ENCODE peak calls at places on chromosomes 2 and 18, in ten cellular contexts. S, C, Q, D, G, L, J, V, E and Y are unnamed samples.

GRCh38 chr2:161992526-161992925 is 81.5 kb downstream of the DPP4 start:
- DNase-seq in S (no peak), C (no peak), Q (no peak), D (no peak), G (no peak), L (no peak), J (no peak), V (no peak), E (no peak), Y (no peak)

GRCh38 chr2:159714586-159714930 is 2.3 kb downstream of the MARCHF7 start:
- DNase-seq in S (no peak), C (no peak), Q (no peak), D (no peak), G (no peak), L (no peak), J (no peak), V (no peak), E (no peak), Y (no peak)

GRCh38 chr18:49227456-49227855 is 233.0 kb downstream of the DYM start:
- DNase-seq in S (no peak), C (no peak), Q (no peak), D (no peak), G (no peak), L (no peak), J (no peak), V (no peak), E (no peak), Y (no peak)

GRCh38 chr18:61322265-61322873 is 10.9 kb upstream of the CDH20 start:
- DNase-seq in S (peak), C (peak), Q (no peak), D (peak), G (peak), L (peak), J (no peak), V (peak), E (peak), Y (no peak)

GRCh38 chr2:168964251-168964807 is 63.2 kb downstream of the G6PC2 start:
- DNase-seq in S (no peak), C (no peak), Q (no peak), D (peak), G (no peak), L (no peak), J (no peak), V (no peak), E (no peak), Y (no peak)

GRCh38 chr2:23385351-23385747 is 370 bp downstream of the KLHL29 start:
- DNase-seq in S (peak), C (peak), Q (no peak), D (peak), G (peak), L (peak), J (peak), V (peak), E (peak), Y (no peak)

GRCh38 chr2:96547751-96548161 is 11.2 kb downstream of the ARID5A start:
- DNase-seq in S (no peak), C (no peak), Q (peak), D (no peak), G (peak), L (no peak), J (no peak), V (no peak), E (no peak), Y (peak)

GRCh38 chr2:239930871-239931771 is 94.0 kb downstream of the NDUFA10 start:
- DNase-seq in S (no peak), C (no peak), Q (no peak), D (no peak), G (no peak), L (no peak), J (peak), V (no peak), E (no peak), Y (peak)

GRCh38 chr2:236496311-236496710 is 73.3 kb upstream of the ACKR3 start:
- DNase-seq in S (no peak), C (no peak), Q (no peak), D (no peak), G (no peak), L (no peak), J (peak), V (no peak), E (no peak), Y (no peak)

GRCh38 chr2:160908157-160908556 is 252.1 kb upstream of the TANK start:
- DNase-seq in S (no peak), C (no peak), Q (no peak), D (no peak), G (no peak), L (no peak), J (no peak), V (no peak), E (no peak), Y (no peak)

GRCh38 chr2:160912276-160912675 is 248.0 kb upstream of the TANK start:
- DNase-seq in S (no peak), C (no peak), Q (no peak), D (no peak), G (no peak), L (no peak), J (no peak), V (no peak), E (no peak), Y (no peak)

GRCh38 chr2:160911258-160911657 is 249.0 kb upstream of the TANK start:
- DNase-seq in S (no peak), C (no peak), Q (no peak), D (no peak), G (no peak), L (no peak), J (no peak), V (no peak), E (no peak), Y (no peak)

GRCh38 chr2:160910681-160911080 is 249.5 kb upstream of the TANK start:
- DNase-seq in S (peak), C (no peak), Q (peak), D (no peak), G (peak), L (no peak), J (no peak), V (no peak), E (no peak), Y (no peak)

GRCh38 chr2:160909781-160910242 is 250.4 kb upstream of the TANK start:
- DNase-seq in S (no peak), C (no peak), Q (no peak), D (no peak), G (peak), L (no peak), J (no peak), V (no peak), E (no peak), Y (no peak)
- TF ChIP-seq CTCF in S (no peak), C (no peak), Q (no peak), D (no peak), G (no peak), L (no peak), J (no peak), V (no peak), E (no peak), Y (peak)

DNA sequence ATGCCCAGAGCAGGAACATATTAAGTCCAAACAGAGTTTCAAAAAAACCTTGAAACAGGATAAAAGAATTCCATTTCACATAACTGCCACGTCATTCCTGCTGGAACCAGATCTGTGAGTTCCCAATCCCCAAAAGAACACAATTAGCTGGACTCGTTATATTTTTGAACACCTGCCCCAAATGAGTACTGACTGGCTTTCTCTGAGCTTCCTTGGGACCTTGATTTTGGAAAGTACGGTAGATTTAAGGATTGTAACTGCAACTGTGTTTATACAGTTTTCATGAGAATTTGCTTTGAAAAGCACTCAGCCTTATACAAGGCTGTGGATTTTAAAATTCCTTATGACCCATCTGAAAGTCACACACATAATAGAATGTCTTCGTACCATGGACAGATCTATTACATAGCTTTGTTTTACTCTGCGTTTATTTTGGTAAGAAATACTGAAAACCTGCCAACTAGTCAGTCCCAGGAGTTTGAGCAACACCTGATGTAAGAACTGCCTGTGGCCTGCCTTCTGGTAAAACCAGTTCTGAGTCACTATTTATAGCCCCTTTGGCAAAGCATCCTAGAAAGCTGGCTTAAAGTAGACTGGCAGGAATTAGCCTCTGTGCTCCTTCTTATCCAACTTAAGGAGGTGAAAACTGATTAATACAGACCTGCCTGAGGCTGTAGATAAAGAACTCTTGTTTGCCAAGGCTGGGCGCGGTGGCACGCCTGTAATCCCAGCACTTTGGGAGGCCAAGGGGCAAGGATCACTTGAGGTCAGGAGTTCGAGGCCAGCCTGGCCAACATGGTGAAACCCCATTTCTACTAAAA is 48.1 kb downstream of the MERTK start:
- DNase-seq in S (peak), C (no peak), Q (peak), D (peak), G (peak), L (no peak), J (no peak), V (no peak), E (no peak), Y (no peak)
- TF ChIP-seq CTCF in S (no peak), C (no peak), Q (no peak), D (no peak), G (no peak), L (no peak), J (no peak), V (no peak), E (no peak), Y (no peak)

GRCh38 chr2:88903744-88904353 is 212.4 kb downstream of the RPIA start:
- DNase-seq in S (peak), C (no peak), Q (no peak), D (no peak), G (peak), L (no peak), J (no peak), V (no peak), E (no peak), Y (no peak)
- TF ChIP-seq CTCF in S (peak), C (peak), Q (peak), D (peak), G (peak), L (peak), J (peak), V (peak), E (no peak), Y (peak)

GRCh38 chr18:67864677-67865340 is 348.3 kb upstream of the DSEL start:
- DNase-seq in S (peak), C (no peak), Q (peak), D (no peak), G (peak), L (no peak), J (no peak), V (no peak), E (no peak), Y (no peak)
- TF ChIP-seq CTCF in S (no peak), C (no peak), Q (peak), D (no peak), G (no peak), L (no peak), J (no peak), V (no peak), E (no peak), Y (peak)

GRCh38 chr2:95203911-95204310 is 3.4 kb upstream of the ZNF892 start:
- DNase-seq in S (no peak), C (no peak), Q (no peak), D (no peak), G (no peak), L (no peak), J (no peak), V (no peak), E (no peak), Y (no peak)
- TF ChIP-seq CTCF in S (no peak), C (no peak), Q (no peak), D (no peak), G (no peak), L (no peak), J (no peak), V (no peak), E (no peak), Y (no peak)

GRCh38 chr2:205723174-205723573 is 40.9 kb downstream of the NRP2 start:
- DNase-seq in S (peak), C (no peak), Q (no peak), D (no peak), G (peak), L (no peak), J (no peak), V (no peak), E (no peak), Y (no peak)

GRCh38 chr2:205720451-205720902 is 38.2 kb downstream of the NRP2 start:
- DNase-seq in S (no peak), C (no peak), Q (no peak), D (no peak), G (no peak), L (no peak), J (no peak), V (no peak), E (no peak), Y (no peak)

GRCh38 chr2:205719864-205720263 is 37.6 kb downstream of the NRP2 start:
- DNase-seq in S (no peak), C (no peak), Q (no peak), D (no peak), G (no peak), L (no peak), J (no peak), V (no peak), E (no peak), Y (no peak)

GRCh38 chr2:205722538-205722878 is 40.2 kb downstream of the NRP2 start:
- DNase-seq in S (no peak), C (no peak), Q (no peak), D (no peak), G (no peak), L (no peak), J (no peak), V (no peak), E (no peak), Y (no peak)

GRCh38 chr2:205721057-205721767 is 38.9 kb downstream of the NRP2 start:
- DNase-seq in S (no peak), C (no peak), Q (no peak), D (no peak), G (no peak), L (no peak), J (no peak), V (no peak), E (peak), Y (no peak)
- TF ChIP-seq CTCF in S (peak), C (no peak), Q (peak), D (peak), G (peak), L (peak), J (no peak), V (peak), E (peak), Y (peak)

DNA sequence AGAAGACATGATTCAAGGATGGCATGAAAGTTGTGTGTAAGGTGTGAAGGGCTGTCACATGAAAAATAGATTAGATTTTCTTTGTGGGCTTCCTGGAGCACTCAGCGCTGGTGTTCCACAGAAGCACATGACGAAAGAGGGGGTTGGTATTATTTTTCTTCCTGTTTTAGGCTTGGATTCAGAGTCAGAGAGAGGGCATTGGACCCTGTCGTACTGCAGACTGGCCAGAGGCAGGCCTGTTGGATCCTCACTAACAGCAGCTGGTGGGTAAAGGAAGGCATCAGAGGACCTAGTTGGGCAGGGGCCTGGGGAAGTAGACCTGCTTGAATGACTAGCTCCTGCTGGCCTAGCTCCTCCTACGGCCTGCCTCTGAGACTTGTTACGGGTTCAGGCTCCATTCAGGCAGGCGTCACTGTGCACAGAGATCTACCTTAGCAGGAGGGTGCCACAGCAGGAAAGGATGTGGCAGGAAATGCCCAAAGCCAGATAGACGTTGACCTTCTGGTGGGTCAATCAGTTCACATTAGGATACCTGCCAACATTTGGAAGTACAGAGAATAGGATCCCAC is 13.1 kb downstream of the CTLA4 start:
- DNase-seq in S (no peak), C (no peak), Q (no peak), D (no peak), G (no peak), L (no peak), J (no peak), V (no peak), E (no peak), Y (no peak)
- TF ChIP-seq CTCF in S (no peak), C (no peak), Q (no peak), D (no peak), G (no peak), L (no peak), J (no peak), V (no peak), E (no peak), Y (no peak)